ENCODE peak calls at places on chromosomes 1 and 21, in six cellular contexts. L is osteoblast, A is small intestine, I is heart right ventricle, N is lower lobe of right lung, H is ovary. K is an unnamed sample.
A peak's percentile ranks its signal among the peaks of the same experiment; 100 is the strongest.

GRCh38 chr1:40232444-40232843 is 15.3 kb upstream of the TMCO2 start:
- DNase-seq in H (no peak), I (no peak), A (no peak), L (no peak), N (no peak), K (no peak)

GRCh38 chr1:46613661-46614603 is 2.7 kb downstream of the MOB3C start:
- DNase-seq in A (peak; percentile 22), I (peak; percentile 94), N (peak; percentile 93), L (peak; percentile 96), H (peak; percentile 94), K (peak; percentile 50)

GRCh38 chr1:147475488-147475887 is 65.8 kb upstream of the BCL9 start:
- DNase-seq in L (no peak), H (no peak), N (no peak), I (no peak), A (no peak), K (no peak)

GRCh38 chr21:42566524-42567180 is 53.0 kb downstream of the SLC37A1 start:
- DNase-seq in N (peak; percentile 41), A (no peak), H (peak; percentile 28), L (peak; percentile 35), I (no peak), K (no peak)

GRCh38 chr1:33661791-33662190 is 189.3 kb downstream of the ZSCAN20 start:
- DNase-seq in L (no peak), H (no peak), N (no peak), I (no peak), A (no peak), K (no peak)

GRCh38 chr21:42537106-42537742 is 23.6 kb downstream of the SLC37A1 start:
- DNase-seq in A (peak; percentile 29), H (no peak), I (no peak), N (no peak), L (no peak), K (no peak)

GRCh38 chr1:202165267-202165941 is 5.0 kb upstream of the PTPN7 start:
- DNase-seq in I (no peak), H (peak; percentile 86), A (no peak), L (no peak), N (no peak), K (no peak)

GRCh38 chr1:107867422-107867821 is 97.6 kb downstream of the VAV3 start:
- DNase-seq in L (no peak), N (no peak), I (no peak), H (no peak), A (no peak), K (peak; percentile 75)

GRCh38 chr1:85398391-85399064 is 66.4 kb downstream of the DDAH1 start:
- DNase-seq in I (no peak), N (no peak), A (no peak), H (no peak), L (no peak), K (no peak)

GRCh38 chr1:229379901-229380300 is 37.1 kb upstream of the CCSAP start:
- DNase-seq in I (no peak), N (no peak), H (no peak), A (no peak), L (peak; percentile 62), K (no peak)

GRCh38 chr21:45383615-45384201 is 21.3 kb upstream of the COL18A1 start:
- DNase-seq in I (no peak), H (peak; percentile 56), A (no peak), N (peak; percentile 44), L (no peak), K (no peak)

GRCh38 chr1:109906160-109906838 is 4.3 kb upstream of the CSF1 start:
- DNase-seq in H (no peak), I (no peak), N (no peak), A (peak; percentile 50), L (no peak), K (no peak)

GRCh38 chr1:201125805-201126204 is 1.2 kb downstream of the ASCL5 start:
- DNase-seq in N (no peak), H (no peak), L (no peak), A (no peak), I (no peak), K (no peak)

DNA sequence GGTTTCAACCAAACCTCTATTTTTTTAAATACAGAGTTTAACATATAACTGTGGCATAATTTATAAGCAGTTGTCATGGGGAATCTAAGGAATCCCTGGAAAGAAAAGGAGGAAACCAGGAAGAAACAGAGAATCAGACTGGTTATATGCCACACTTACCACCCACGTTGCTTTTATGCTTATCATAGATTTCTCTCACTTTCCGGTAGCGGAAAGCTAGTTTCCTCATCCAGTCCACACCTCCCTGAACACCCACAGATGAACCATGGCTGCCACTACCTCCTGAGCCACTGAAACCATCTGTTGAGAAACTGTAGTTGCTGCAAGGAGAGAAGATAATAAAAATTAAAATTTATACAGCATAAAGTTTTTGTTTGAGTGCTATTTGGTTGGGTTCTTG is 33.5 kb downstream of the XKR8 start:
- DNase-seq in I (no peak), H (no peak), N (no peak), L (no peak), A (no peak), K (no peak)
- H3K27ac ChIP-seq in I (peak overlapping the region; percentile 9), H (no peak overlapping the region), N (no peak overlapping the region), L (no peak overlapping the region), A (no peak overlapping the region), K (no peak overlapping the region)

GRCh38 chr1:17692645-17693044 is 62.5 kb upstream of the ACTL8 start:
- DNase-seq in I (no peak), A (no peak), L (no peak), N (no peak), H (no peak), K (no peak)
- H3K4me1 ChIP-seq in I (peaks cover 7% of the 10 kb centered on the region), A (no peaks in the 10 kb centered on the region), L (peaks cover 4% of the 10 kb centered on the region), N (peaks cover 3% of the 10 kb centered on the region), H (no peaks in the 10 kb centered on the region), K (peaks cover 1% of the 10 kb centered on the region)

GRCh38 chr1:48710318-48710717 is 66.4 kb downstream of the BEND5 start:
- DNase-seq in A (no peak), I (no peak), N (no peak), L (peak; percentile 31), H (no peak), K (peak; percentile 16)

DNA sequence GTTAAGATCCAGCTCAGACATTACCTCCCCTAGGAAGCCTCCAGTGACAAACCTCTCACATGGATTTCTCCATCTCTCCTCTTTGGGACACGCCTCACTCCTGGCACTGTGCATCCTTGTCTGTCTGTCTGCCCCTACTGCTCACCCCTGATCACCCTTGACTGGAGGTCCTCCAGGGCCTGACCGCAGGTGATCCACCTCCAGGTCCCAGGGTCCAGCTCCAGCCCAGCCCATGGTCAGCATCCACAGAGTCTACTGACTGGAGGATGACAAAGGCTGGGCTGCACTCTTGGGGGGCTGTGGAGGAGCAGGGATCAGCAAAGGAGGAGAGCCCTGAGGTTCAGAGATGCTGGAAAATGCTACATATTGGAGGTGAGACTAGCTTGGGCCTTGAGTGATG is 65.8 kb downstream of the BEND5 start:
- DNase-seq in H (no peak), I (no peak), A (no peak), L (peak; percentile 53), N (no peak), K (no peak)
- H3K27ac ChIP-seq in H (no peak overlapping the region), I (no peak overlapping the region), A (no peak overlapping the region), L (no peak overlapping the region), N (no peak overlapping the region), K (no peak overlapping the region)

GRCh38 chr1:223062177-223062576 is 80.9 kb downstream of the TLR5 start:
- DNase-seq in I (no peak), H (no peak), N (no peak), L (no peak), A (no peak), K (no peak)

GRCh38 chr1:223057569-223058093 is 85.4 kb downstream of the TLR5 start:
- DNase-seq in A (no peak), N (no peak), I (no peak), H (no peak), L (no peak), K (no peak)

GRCh38 chr1:223056802-223057201 is 86.2 kb downstream of the TLR5 start:
- DNase-seq in H (no peak), A (no peak), N (no peak), L (no peak), I (no peak), K (no peak)

GRCh38 chr1:223059526-223059925 is 83.5 kb downstream of the TLR5 start:
- DNase-seq in I (no peak), A (no peak), L (no peak), H (no peak), N (no peak), K (no peak)
- H3K4me1 ChIP-seq in I (no peaks in the 10 kb centered on the region), A (no peaks in the 10 kb centered on the region), L (no peaks in the 10 kb centered on the region), H (no peaks in the 10 kb centered on the region), N (no peaks in the 10 kb centered on the region), K (no peaks in the 10 kb centered on the region)

DNA sequence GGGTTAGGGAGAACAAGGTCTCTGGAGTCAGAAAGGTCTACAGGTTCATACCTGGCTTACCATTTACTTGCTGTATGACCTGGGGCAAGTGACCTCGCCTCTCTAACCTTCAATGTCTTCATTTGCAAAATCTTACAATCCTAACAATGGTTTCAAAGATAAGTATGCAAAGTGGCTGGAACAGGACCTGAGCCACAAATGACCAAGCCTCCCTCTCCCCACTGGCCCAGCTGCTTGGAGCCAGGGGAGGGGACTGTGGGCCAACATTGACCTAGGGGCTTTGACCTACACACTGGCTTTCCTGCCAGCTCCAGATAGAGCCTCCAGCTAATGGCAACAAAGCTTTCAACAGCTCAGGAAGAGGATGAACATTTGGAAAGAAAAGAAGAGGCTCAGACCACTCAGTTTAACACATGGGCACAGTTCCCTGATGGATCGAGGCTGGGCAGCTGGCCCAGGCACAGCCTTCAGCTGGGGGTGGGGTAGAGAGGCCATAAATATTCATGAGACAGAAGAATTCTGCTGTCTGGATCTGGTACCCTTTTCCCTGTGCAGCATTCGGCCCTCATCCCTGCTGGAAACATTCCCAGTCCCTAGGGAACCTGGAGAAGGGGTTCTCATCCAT is 12.9 kb downstream of the PTAFR start:
- DNase-seq in H (peak; percentile 43), L (peak; percentile 51), I (no peak), A (no peak), N (no peak), K (no peak)
- H3K27ac ChIP-seq in H (no peak overlapping the region), L (no peak overlapping the region), I (no peak overlapping the region), A (no peak overlapping the region), N (peak overlapping the region; percentile 3), K (no peak overlapping the region)

GRCh38 chr1:94908965-94909364 is 17.9 kb downstream of the CNN3 start:
- DNase-seq in N (no peak), I (no peak), A (no peak), L (no peak), H (no peak), K (no peak)
- H3K4me1 ChIP-seq in N (peaks cover 65% of the 10 kb centered on the region), I (peaks cover 82% of the 10 kb centered on the region), A (no peaks in the 10 kb centered on the region), L (peaks cover 29% of the 10 kb centered on the region), H (peaks cover 28% of the 10 kb centered on the region), K (peaks cover 9% of the 10 kb centered on the region)